ENCODE peak calls at places on chromosome 14, in eight cellular contexts. One of them, this sample, is unnamed.

GRCh38 chr14:105448706-105449111 is 25.9 kb upstream of the CRIP2 start:
- DNase-seq in ACHN: peak
- DNase-seq in kidney: peak
- DNase-seq in substantia nigra: peak
- DNase-seq in right lobe of liver: peak
- DNase-seq in EH: peak
- DNase-seq in sciatic nerve: peak
- DNase-seq in PC-9: no peak
- DNase-seq in this sample: peak

GRCh38 chr14:43041976-43042375 is 1435.3 kb downstream of the LRFN5 start:
- DNase-seq in ACHN: no peak
- DNase-seq in kidney: no peak
- DNase-seq in substantia nigra: no peak
- DNase-seq in right lobe of liver: no peak
- DNase-seq in EH: no peak
- DNase-seq in sciatic nerve: no peak
- DNase-seq in PC-9: no peak
- DNase-seq in this sample: no peak

GRCh38 chr14:24327303-24327702 is 7.6 kb downstream of the ADCY4 start:
- DNase-seq in ACHN: no peak
- DNase-seq in kidney: no peak
- DNase-seq in substantia nigra: no peak
- DNase-seq in right lobe of liver: no peak
- DNase-seq in EH: no peak
- DNase-seq in sciatic nerve: no peak
- DNase-seq in PC-9: no peak
- DNase-seq in this sample: no peak

GRCh38 chr14:39055786-39056474 is 47.1 kb downstream of the SEC23A start:
- DNase-seq in ACHN: no peak
- DNase-seq in kidney: no peak
- DNase-seq in substantia nigra: no peak
- DNase-seq in right lobe of liver: no peak
- DNase-seq in EH: no peak
- DNase-seq in sciatic nerve: no peak
- DNase-seq in PC-9: no peak
- DNase-seq in this sample: no peak

GRCh38 chr14:90381999-90382451 is 14.8 kb upstream of the CALM1 start:
- DNase-seq in ACHN: no peak
- DNase-seq in kidney: peak
- DNase-seq in substantia nigra: peak
- DNase-seq in right lobe of liver: peak
- DNase-seq in EH: no peak
- DNase-seq in sciatic nerve: peak
- DNase-seq in PC-9: no peak
- DNase-seq in this sample: no peak

GRCh38 chr14:68089146-68089715 is 269.7 kb downstream of the RAD51B start:
- DNase-seq in ACHN: peak
- DNase-seq in kidney: no peak
- DNase-seq in substantia nigra: no peak
- DNase-seq in right lobe of liver: no peak
- DNase-seq in EH: no peak
- DNase-seq in sciatic nerve: no peak
- DNase-seq in PC-9: no peak
- DNase-seq in this sample: peak

GRCh38 chr14:99098199-99098598 is 173.8 kb downstream of the BCL11B start:
- DNase-seq in ACHN: no peak
- DNase-seq in kidney: no peak
- DNase-seq in substantia nigra: no peak
- DNase-seq in right lobe of liver: no peak
- DNase-seq in EH: no peak
- DNase-seq in sciatic nerve: no peak
- DNase-seq in PC-9: no peak
- DNase-seq in this sample: no peak

GRCh38 chr14:31297701-31298344 is 90.2 kb upstream of the HECTD1 start:
- DNase-seq in ACHN: no peak
- DNase-seq in kidney: no peak
- DNase-seq in substantia nigra: no peak
- DNase-seq in right lobe of liver: no peak
- DNase-seq in EH: peak
- DNase-seq in sciatic nerve: no peak
- DNase-seq in PC-9: no peak
- DNase-seq in this sample: peak

GRCh38 chr14:52950898-52951729 is at the start of gene FERMT2:
- DNase-seq in ACHN: peak
- DNase-seq in kidney: peak
- DNase-seq in substantia nigra: peak
- DNase-seq in right lobe of liver: peak
- DNase-seq in EH: peak
- DNase-seq in sciatic nerve: peak
- DNase-seq in PC-9: peak
- DNase-seq in this sample: peak

GRCh38 chr14:100389497-100390104 is 66.5 kb downstream of the SLC25A47 start:
- DNase-seq in ACHN: no peak
- DNase-seq in kidney: no peak
- DNase-seq in substantia nigra: no peak
- DNase-seq in right lobe of liver: peak
- DNase-seq in EH: no peak
- DNase-seq in sciatic nerve: no peak
- DNase-seq in PC-9: no peak
- DNase-seq in this sample: no peak

GRCh38 chr14:79543348-79543747 is 668.0 kb downstream of the DIO2 start:
- DNase-seq in ACHN: no peak
- DNase-seq in kidney: no peak
- DNase-seq in substantia nigra: no peak
- DNase-seq in right lobe of liver: no peak
- DNase-seq in EH: no peak
- DNase-seq in sciatic nerve: no peak
- DNase-seq in PC-9: no peak
- DNase-seq in this sample: no peak

GRCh38 chr14:97298775-97299174 is 501.6 kb downstream of the VRK1 start:
- DNase-seq in ACHN: no peak
- DNase-seq in kidney: no peak
- DNase-seq in substantia nigra: no peak
- DNase-seq in right lobe of liver: no peak
- DNase-seq in EH: no peak
- DNase-seq in sciatic nerve: no peak
- DNase-seq in PC-9: no peak
- DNase-seq in this sample: no peak

GRCh38 chr14:54350196-54350595 is 46.6 kb upstream of the CDKN3 start:
- DNase-seq in ACHN: no peak
- DNase-seq in kidney: no peak
- DNase-seq in substantia nigra: no peak
- DNase-seq in right lobe of liver: no peak
- DNase-seq in EH: peak
- DNase-seq in sciatic nerve: no peak
- DNase-seq in PC-9: no peak
- DNase-seq in this sample: no peak

GRCh38 chr14:33922125-33922524 is 28.7 kb downstream of the EGLN3 start:
- DNase-seq in ACHN: no peak
- DNase-seq in kidney: no peak
- DNase-seq in substantia nigra: no peak
- DNase-seq in right lobe of liver: no peak
- DNase-seq in EH: no peak
- DNase-seq in sciatic nerve: no peak
- DNase-seq in PC-9: no peak
- DNase-seq in this sample: no peak

GRCh38 chr14:75223664-75224154 is 47.3 kb upstream of the TMED10 start:
- DNase-seq in ACHN: no peak
- DNase-seq in kidney: no peak
- DNase-seq in substantia nigra: peak
- DNase-seq in right lobe of liver: no peak
- DNase-seq in EH: peak
- DNase-seq in sciatic nerve: no peak
- DNase-seq in PC-9: peak
- DNase-seq in this sample: peak

GRCh38 chr14:106850913-106851825 is 1324.8 kb downstream of the TMEM121 start:
- DNase-seq in ACHN: no peak
- DNase-seq in kidney: no peak
- DNase-seq in substantia nigra: no peak
- DNase-seq in right lobe of liver: no peak
- DNase-seq in EH: no peak
- DNase-seq in sciatic nerve: no peak
- DNase-seq in PC-9: no peak
- DNase-seq in this sample: no peak

GRCh38 chr14:43539210-43539609 is 967.9 kb downstream of the FSCB start:
- DNase-seq in ACHN: peak
- DNase-seq in kidney: no peak
- DNase-seq in substantia nigra: no peak
- DNase-seq in right lobe of liver: no peak
- DNase-seq in EH: no peak
- DNase-seq in sciatic nerve: no peak
- DNase-seq in PC-9: no peak
- DNase-seq in this sample: peak

GRCh38 chr14:54123836-54124235 is 167.2 kb upstream of the BMP4 start:
- DNase-seq in ACHN: no peak
- DNase-seq in kidney: no peak
- DNase-seq in substantia nigra: no peak
- DNase-seq in right lobe of liver: no peak
- DNase-seq in EH: no peak
- DNase-seq in sciatic nerve: no peak
- DNase-seq in PC-9: no peak
- DNase-seq in this sample: peak

GRCh38 chr14:68191567-68192321 is 372.2 kb downstream of the RAD51B start:
- DNase-seq in ACHN: peak
- DNase-seq in kidney: no peak
- DNase-seq in substantia nigra: no peak
- DNase-seq in right lobe of liver: peak
- DNase-seq in EH: peak
- DNase-seq in sciatic nerve: no peak
- DNase-seq in PC-9: peak
- DNase-seq in this sample: no peak

GRCh38 chr14:58574623-58575022 is 63.1 kb upstream of the DACT1 start:
- DNase-seq in ACHN: no peak
- DNase-seq in kidney: no peak
- DNase-seq in substantia nigra: no peak
- DNase-seq in right lobe of liver: no peak
- DNase-seq in EH: no peak
- DNase-seq in sciatic nerve: no peak
- DNase-seq in PC-9: no peak
- DNase-seq in this sample: no peak